ENCODE peak calls at places on chromosome 19, in six cellular contexts. F is WTC11; E is amniotic stem cell; D is effector memory CD4-positive, alpha-beta T cell; B is RPMI8226; M is A673. C is an unnamed sample.

GRCh38 chr19:34573226-34573864 is 91.8 kb downstream of the WTIP start:
- DNase-seq in M (no peak), F (no peak), D (no peak), B (no peak), E (no peak), C (no peak)

GRCh38 chr19:50008532-50008931 is 16.6 kb downstream of the VRK3 start:
- DNase-seq in E (no peak), B (peak), M (peak), D (no peak), F (peak), C (no peak)

GRCh38 chr19:50414850-50415660 is 3.7 kb upstream of the SPIB start:
- DNase-seq in M (peak), E (peak), F (peak), B (peak), D (peak), C (peak)

GRCh38 chr19:51142119-51142518 is at the start of gene SIGLEC7:
- DNase-seq in D (no peak), E (no peak), F (no peak), B (peak), M (no peak), C (peak)

GRCh38 chr19:6772028-6772865 is at the start of gene VAV1:
- DNase-seq in B (peak), D (peak), F (peak), M (peak), E (no peak), C (peak)

GRCh38 chr19:41563847-41564514 is 12.0 kb upstream of the CEACAM21 start:
- DNase-seq in M (no peak), D (peak), B (peak), F (peak), E (no peak), C (peak)

GRCh38 chr19:11195681-11196080 is 1.7 kb downstream of the KANK2 start:
- DNase-seq in B (no peak), M (no peak), F (no peak), E (no peak), D (no peak), C (no peak)

GRCh38 chr19:38733493-38734175 is 10.6 kb downstream of the CAPN12 start:
- DNase-seq in B (no peak), E (no peak), M (no peak), D (no peak), F (no peak), C (peak)

GRCh38 chr19:56091066-56091490 is 30.0 kb downstream of the ZNF787 start:
- DNase-seq in B (no peak), E (no peak), F (no peak), D (no peak), M (peak), C (no peak)

GRCh38 chr19:45499196-45500180 is 1.2 kb downstream of the PPM1N start:
- DNase-seq in D (no peak), F (peak), E (no peak), M (peak), B (peak), C (peak)

GRCh38 chr19:42132030-42132628 is at the start of gene POU2F2:
- DNase-seq in B (no peak), M (no peak), D (peak), E (no peak), F (peak), C (peak)

GRCh38 chr19:19528721-19529490 is at the start of gene YJEFN3:
- DNase-seq in D (no peak), F (peak), B (no peak), E (no peak), M (peak), C (no peak)

GRCh38 chr19:9972103-9972502 is 35.8 kb upstream of the OLFM2 start:
- DNase-seq in E (no peak), B (no peak), F (no peak), M (no peak), D (no peak), C (no peak)

GRCh38 chr19:2636142-2636896 is 66.2 kb downstream of the GNG7 start:
- DNase-seq in F (no peak), D (no peak), E (no peak), B (no peak), M (no peak), C (no peak)

C was measured in immature natural killer cell.